ENCODE peak calls at places on chromosomes 4 and X, in six cellular contexts. One of them, this sample, is unnamed.

GRCh38 chr4:1583051-1583785 is 100.9 kb downstream of the FAM53A start:
- DNase-seq in suprapubic skin: peak
- DNase-seq in SK-N-SH: no peak
- DNase-seq in sigmoid colon: peak
- DNase-seq in tibial nerve: no peak
- DNase-seq in H1: peak
- DNase-seq in this sample: no peak

GRCh38 chr4:147773261-147774184 is 41.6 kb downstream of the ARHGAP10 start:
- DNase-seq in sigmoid colon: no peak
- DNase-seq in tibial nerve: no peak
- DNase-seq in suprapubic skin: no peak
- DNase-seq in SK-N-SH: no peak
- DNase-seq in H1: no peak
- DNase-seq in this sample: no peak

GRCh38 chr4:170581322-170581721 is 491.6 kb upstream of the AADAT start:
- DNase-seq in sigmoid colon: no peak
- DNase-seq in suprapubic skin: no peak
- DNase-seq in SK-N-SH: no peak
- DNase-seq in H1: no peak
- DNase-seq in tibial nerve: no peak
- DNase-seq in this sample: no peak

GRCh38 chr4:185339941-185340340 is 55.8 kb downstream of the LRP2BP start:
- DNase-seq in SK-N-SH: no peak
- DNase-seq in H1: no peak
- DNase-seq in suprapubic skin: no peak
- DNase-seq in sigmoid colon: no peak
- DNase-seq in tibial nerve: no peak
- DNase-seq in this sample: no peak

GRCh38 chr4:82136161-82136801 is 237.5 kb downstream of the HNRNPD start:
- DNase-seq in tibial nerve: no peak
- DNase-seq in H1: no peak
- DNase-seq in suprapubic skin: no peak
- DNase-seq in sigmoid colon: no peak
- DNase-seq in SK-N-SH: no peak
- DNase-seq in this sample: no peak

GRCh38 chr4:28357985-28358384 is 1497.3 kb downstream of the STIM2 start:
- DNase-seq in sigmoid colon: no peak
- DNase-seq in suprapubic skin: no peak
- DNase-seq in SK-N-SH: no peak
- DNase-seq in H1: no peak
- DNase-seq in tibial nerve: no peak
- DNase-seq in this sample: no peak

GRCh38 chrX:46257451-46257879 is 287.8 kb downstream of the ZNF674 start:
- DNase-seq in suprapubic skin: no peak
- DNase-seq in tibial nerve: no peak
- DNase-seq in SK-N-SH: no peak
- DNase-seq in sigmoid colon: no peak
- DNase-seq in H1: no peak
- DNase-seq in this sample: no peak

GRCh38 chrX:132488092-132488749 is 617 bp downstream of the MBNL3 start:
- DNase-seq in sigmoid colon: no peak
- DNase-seq in suprapubic skin: no peak
- DNase-seq in tibial nerve: peak
- DNase-seq in H1: no peak
- DNase-seq in SK-N-SH: no peak
- DNase-seq in this sample: no peak

GRCh38 chrX:92283298-92283697 is 504.1 kb downstream of the PCDH11X start:
- DNase-seq in suprapubic skin: no peak
- DNase-seq in tibial nerve: no peak
- DNase-seq in H1: no peak
- DNase-seq in SK-N-SH: no peak
- DNase-seq in sigmoid colon: no peak
- DNase-seq in this sample: no peak

GRCh38 chrX:20362268-20363002 is 95.7 kb upstream of the RPS6KA3 start:
- DNase-seq in SK-N-SH: no peak
- DNase-seq in sigmoid colon: no peak
- DNase-seq in tibial nerve: peak
- DNase-seq in H1: no peak
- DNase-seq in suprapubic skin: no peak
- DNase-seq in this sample: peak

GRCh38 chr4:127778102-127778501 is 4.0 kb upstream of the HSPA4L start:
- DNase-seq in H1: no peak
- DNase-seq in sigmoid colon: no peak
- DNase-seq in SK-N-SH: no peak
- DNase-seq in tibial nerve: no peak
- DNase-seq in suprapubic skin: no peak
- DNase-seq in this sample: peak

GRCh38 chrX:87634361-87634760 is 116.8 kb downstream of the KLHL4 start:
- DNase-seq in H1: no peak
- DNase-seq in suprapubic skin: no peak
- DNase-seq in tibial nerve: no peak
- DNase-seq in SK-N-SH: no peak
- DNase-seq in sigmoid colon: no peak
- DNase-seq in this sample: no peak

GRCh38 chr4:110085131-110085530 is 113.3 kb downstream of the ELOVL6 start:
- DNase-seq in tibial nerve: peak
- DNase-seq in suprapubic skin: no peak
- DNase-seq in SK-N-SH: no peak
- DNase-seq in sigmoid colon: no peak
- DNase-seq in H1: no peak
- DNase-seq in this sample: no peak

GRCh38 chrX:2828404-2829065 is at the start of gene GYG2:
- DNase-seq in H1: peak
- DNase-seq in SK-N-SH: peak
- DNase-seq in sigmoid colon: no peak
- DNase-seq in tibial nerve: no peak
- DNase-seq in suprapubic skin: no peak
- DNase-seq in this sample: peak

GRCh38 chr4:119525005-119525749 is 103.4 kb downstream of the PDE5A start:
- DNase-seq in H1: no peak
- DNase-seq in tibial nerve: no peak
- DNase-seq in suprapubic skin: no peak
- DNase-seq in SK-N-SH: no peak
- DNase-seq in sigmoid colon: no peak
- DNase-seq in this sample: no peak

GRCh38 chrX:10617186-10617963 is 3.0 kb downstream of the MID1 start:
- DNase-seq in suprapubic skin: no peak
- DNase-seq in H1: no peak
- DNase-seq in tibial nerve: no peak
- DNase-seq in sigmoid colon: no peak
- DNase-seq in SK-N-SH: no peak
- DNase-seq in this sample: no peak
- TF ChIP-seq CTCF in suprapubic skin: no peak
- TF ChIP-seq CTCF in H1: no peak
- TF ChIP-seq CTCF in tibial nerve: no peak
- TF ChIP-seq CTCF in sigmoid colon: no peak
- TF ChIP-seq CTCF in SK-N-SH: no peak
- TF ChIP-seq CTCF in this sample: no peak

GRCh38 chrX:52933976-52934703 is 24.2 kb downstream of the FAM156A start:
- DNase-seq in H1: no peak
- DNase-seq in SK-N-SH: no peak
- DNase-seq in sigmoid colon: no peak
- DNase-seq in suprapubic skin: no peak
- DNase-seq in tibial nerve: no peak
- DNase-seq in this sample: no peak

GRCh38 chrX:52933213-52933612 is 25.1 kb downstream of the FAM156A start:
- DNase-seq in sigmoid colon: no peak
- DNase-seq in SK-N-SH: no peak
- DNase-seq in tibial nerve: no peak
- DNase-seq in H1: no peak
- DNase-seq in suprapubic skin: no peak
- DNase-seq in this sample: no peak

DNA sequence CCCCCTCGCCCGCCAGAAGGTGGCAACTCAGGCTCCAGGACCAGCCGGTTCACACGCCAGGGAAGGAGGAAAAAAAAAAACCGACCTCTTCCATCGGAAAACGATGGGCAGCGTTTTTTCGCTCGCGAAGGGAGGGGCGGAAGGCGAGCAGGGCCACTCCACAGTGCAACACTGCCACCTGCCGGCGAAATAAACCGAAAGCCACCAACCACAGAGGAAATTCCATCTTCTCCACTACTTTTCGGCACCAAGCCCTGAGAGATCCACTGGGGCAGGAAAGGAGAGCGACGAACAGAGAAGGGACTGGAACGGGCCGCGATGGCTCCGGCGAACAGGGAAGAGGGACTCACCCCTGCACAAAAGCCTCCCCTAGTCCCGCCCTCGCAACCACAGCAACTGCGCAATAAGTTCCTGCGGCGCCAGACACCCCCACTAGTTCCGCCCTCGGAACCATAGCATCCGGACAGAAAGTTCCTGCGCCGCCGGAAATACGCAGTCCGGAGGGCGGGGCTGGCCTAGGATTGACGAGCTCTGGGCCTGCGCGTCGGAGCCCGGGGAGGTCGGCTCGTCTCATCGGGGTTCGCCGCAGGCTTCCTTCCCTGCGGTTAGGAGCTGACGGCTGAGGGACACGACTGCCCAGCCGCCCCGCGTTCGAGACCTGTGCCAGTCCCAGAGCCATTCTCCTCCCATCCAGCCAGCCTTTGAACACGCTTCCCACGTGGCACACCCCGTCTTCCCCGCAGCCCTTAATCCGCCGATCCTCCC is 23.4 kb downstream of the FAM156A start:
- DNase-seq in SK-N-SH: peak
- DNase-seq in suprapubic skin: peak
- DNase-seq in sigmoid colon: peak
- DNase-seq in tibial nerve: peak
- DNase-seq in H1: peak
- DNase-seq in this sample: peak
- TF ChIP-seq EP300 in SK-N-SH: peak
- TF ChIP-seq EP300 in suprapubic skin: no peak
- TF ChIP-seq EP300 in sigmoid colon: peak
- TF ChIP-seq EP300 in tibial nerve: peak
- TF ChIP-seq EP300 in H1: peak
- TF ChIP-seq EP300 in this sample: no peak

GRCh38 chr4:138216272-138216867 is 25.8 kb downstream of the SLC7A11 start:
- DNase-seq in H1: no peak
- DNase-seq in SK-N-SH: no peak
- DNase-seq in sigmoid colon: no peak
- DNase-seq in tibial nerve: no peak
- DNase-seq in suprapubic skin: no peak
- DNase-seq in this sample: no peak
- TF ChIP-seq CTCF in H1: peak
- TF ChIP-seq CTCF in SK-N-SH: no peak
- TF ChIP-seq CTCF in sigmoid colon: no peak
- TF ChIP-seq CTCF in tibial nerve: no peak
- TF ChIP-seq CTCF in suprapubic skin: no peak
- TF ChIP-seq CTCF in this sample: no peak

GRCh38 chr4:84966382-84967291 is at the start of gene WDFY3:
- DNase-seq in sigmoid colon: peak
- DNase-seq in H1: peak
- DNase-seq in SK-N-SH: peak
- DNase-seq in tibial nerve: peak
- DNase-seq in suprapubic skin: peak
- DNase-seq in this sample: peak
- TF ChIP-seq EP300 in sigmoid colon: no peak
- TF ChIP-seq EP300 in H1: no peak
- TF ChIP-seq EP300 in SK-N-SH: no peak
- TF ChIP-seq EP300 in tibial nerve: peak
- TF ChIP-seq EP300 in suprapubic skin: no peak
- TF ChIP-seq EP300 in this sample: no peak

DNA sequence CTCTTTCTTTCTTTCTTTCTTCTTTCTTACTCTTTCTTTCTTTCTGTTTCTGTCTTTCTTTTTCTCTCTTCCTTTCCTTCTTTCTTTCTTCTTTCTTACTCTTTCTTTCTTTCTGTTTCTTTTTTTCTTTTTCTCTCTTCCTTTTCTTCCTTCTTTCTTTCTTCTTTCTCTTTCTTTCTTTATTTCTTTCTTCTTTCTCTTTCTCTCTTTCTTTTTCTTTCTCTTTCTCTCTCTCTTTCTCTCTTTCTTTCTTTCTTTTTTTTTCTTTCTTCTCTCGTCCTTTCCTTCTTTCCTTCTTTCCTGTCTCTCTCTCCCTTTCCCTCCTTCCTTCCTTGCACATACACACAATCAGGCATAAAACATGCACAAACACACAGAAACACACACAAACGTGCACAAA is 79.3 kb upstream of the SHOX start:
- DNase-seq in suprapubic skin: no peak
- DNase-seq in SK-N-SH: no peak
- DNase-seq in sigmoid colon: no peak
- DNase-seq in H1: no peak
- DNase-seq in tibial nerve: no peak
- DNase-seq in this sample: no peak
- TF ChIP-seq CTCF in suprapubic skin: no peak
- TF ChIP-seq CTCF in SK-N-SH: no peak
- TF ChIP-seq CTCF in sigmoid colon: no peak
- TF ChIP-seq CTCF in H1: no peak
- TF ChIP-seq CTCF in tibial nerve: no peak
- TF ChIP-seq CTCF in this sample: no peak

GRCh38 chr4:66564901-66565648 is 894.8 kb upstream of the EPHA5 start:
- DNase-seq in H1: no peak
- DNase-seq in tibial nerve: no peak
- DNase-seq in sigmoid colon: no peak
- DNase-seq in suprapubic skin: no peak
- DNase-seq in SK-N-SH: no peak
- DNase-seq in this sample: no peak
- TF ChIP-seq EP300 in H1: no peak
- TF ChIP-seq EP300 in tibial nerve: no peak
- TF ChIP-seq EP300 in sigmoid colon: no peak
- TF ChIP-seq EP300 in suprapubic skin: no peak
- TF ChIP-seq EP300 in SK-N-SH: no peak
- TF ChIP-seq EP300 in this sample: no peak

DNA sequence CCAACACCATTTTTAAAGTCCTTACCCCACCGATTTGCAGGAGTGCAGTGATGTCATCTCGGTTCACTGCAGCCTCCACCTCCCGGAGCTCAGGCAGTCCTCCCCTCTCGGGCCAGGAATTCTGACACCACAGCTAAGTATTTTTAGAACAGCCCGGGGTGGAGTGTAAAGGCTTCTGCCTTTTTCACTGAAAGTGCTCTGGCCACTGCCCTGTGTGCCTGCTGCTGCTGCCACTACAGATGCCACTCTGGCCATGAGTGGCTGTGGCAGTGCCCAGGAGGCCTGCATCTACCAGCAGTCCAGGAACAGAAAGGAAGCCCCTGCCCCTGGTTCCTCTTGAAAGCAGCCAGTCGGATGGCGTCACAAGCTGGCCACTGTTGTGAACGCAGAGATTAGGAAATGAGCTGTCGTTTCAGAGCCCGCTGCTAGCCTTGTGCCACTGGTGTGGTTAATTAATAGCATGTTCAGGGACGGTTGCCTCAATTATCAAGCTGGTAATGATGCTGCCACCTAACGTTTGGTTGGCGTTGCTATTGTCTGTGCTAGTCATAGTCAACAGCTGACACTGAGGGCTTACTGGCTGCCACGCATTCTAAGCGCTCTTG is 23.6 kb upstream of the TBC1D14 start:
- DNase-seq in SK-N-SH: no peak
- DNase-seq in H1: no peak
- DNase-seq in tibial nerve: peak
- DNase-seq in sigmoid colon: peak
- DNase-seq in suprapubic skin: no peak
- DNase-seq in this sample: no peak
- TF ChIP-seq CTCF in SK-N-SH: no peak
- TF ChIP-seq CTCF in H1: no peak
- TF ChIP-seq CTCF in tibial nerve: peak
- TF ChIP-seq CTCF in sigmoid colon: no peak
- TF ChIP-seq CTCF in suprapubic skin: peak
- TF ChIP-seq CTCF in this sample: no peak

This sample was measured in K562.